ENCODE peak calls at places on chromosomes 2 and 18, in four cellular contexts. One of them, this sample, is unnamed.

GRCh38 chr2:46923011-46923669 is 7.5 kb upstream of the MCFD2 start:
- DNase-seq in K562: no peak
- DNase-seq in H1: no peak
- DNase-seq in GM12878: no peak
- DNase-seq in this sample: no peak

GRCh38 chr2:12493031-12493513 is 223.7 kb upstream of the TRIB2 start:
- DNase-seq in K562: peak
- DNase-seq in H1: no peak
- DNase-seq in GM12878: no peak
- DNase-seq in this sample: no peak

GRCh38 chr2:170848587-170848986 is 31.9 kb downstream of the GAD1 start:
- DNase-seq in K562: no peak
- DNase-seq in H1: no peak
- DNase-seq in GM12878: no peak
- DNase-seq in this sample: no peak

GRCh38 chr2:64679673-64680425 is 26.1 kb upstream of the SERTAD2 start:
- DNase-seq in K562: no peak
- DNase-seq in H1: no peak
- DNase-seq in GM12878: no peak
- DNase-seq in this sample: peak

GRCh38 chr2:64359892-64360657 is 93.9 kb upstream of the LGALSL start:
- DNase-seq in K562: peak
- DNase-seq in H1: no peak
- DNase-seq in GM12878: no peak
- DNase-seq in this sample: no peak

GRCh38 chr2:188315750-188316149 is 24.1 kb downstream of the GULP1 start:
- DNase-seq in K562: no peak
- DNase-seq in H1: no peak
- DNase-seq in GM12878: no peak
- DNase-seq in this sample: no peak

GRCh38 chr2:15834381-15835031 is 105.8 kb upstream of the MYCN start:
- DNase-seq in K562: no peak
- DNase-seq in H1: no peak
- DNase-seq in GM12878: no peak
- DNase-seq in this sample: no peak

GRCh38 chr2:126761256-126761980 is 105.5 kb downstream of the GYPC start:
- DNase-seq in K562: no peak
- DNase-seq in H1: no peak
- DNase-seq in GM12878: no peak
- DNase-seq in this sample: no peak

GRCh38 chr2:200615247-200615646 is 29.4 kb downstream of the AOX1 start:
- DNase-seq in K562: no peak
- DNase-seq in H1: no peak
- DNase-seq in GM12878: no peak
- DNase-seq in this sample: no peak

GRCh38 chr18:35110554-35111058 is 69.4 kb downstream of the MAPRE2 start:
- DNase-seq in K562: peak
- DNase-seq in H1: no peak
- DNase-seq in GM12878: no peak
- DNase-seq in this sample: no peak

GRCh38 chr18:69233465-69234054 is 167.1 kb upstream of the DOK6 start:
- DNase-seq in K562: no peak
- DNase-seq in H1: no peak
- DNase-seq in GM12878: no peak
- DNase-seq in this sample: no peak

GRCh38 chr2:113228351-113228750 is 50.4 kb downstream of the PAX8 start:
- DNase-seq in K562: no peak
- DNase-seq in H1: no peak
- DNase-seq in GM12878: no peak
- DNase-seq in this sample: no peak

GRCh38 chr18:28147674-28148171 is 29.2 kb downstream of the CDH2 start:
- DNase-seq in K562: no peak
- DNase-seq in H1: no peak
- DNase-seq in GM12878: no peak
- DNase-seq in this sample: no peak

GRCh38 chr2:153077311-153077710 is 358.9 kb downstream of the ARL6IP6 start:
- DNase-seq in K562: no peak
- DNase-seq in H1: no peak
- DNase-seq in GM12878: no peak
- DNase-seq in this sample: no peak

GRCh38 chr2:178863856-178864620 is 56.8 kb upstream of the TTN start:
- DNase-seq in K562: no peak
- DNase-seq in H1: no peak
- DNase-seq in GM12878: no peak
- DNase-seq in this sample: no peak

GRCh38 chr2:8433390-8433789 is 248.5 kb upstream of the ID2 start:
- DNase-seq in K562: no peak
- DNase-seq in H1: no peak
- DNase-seq in GM12878: no peak
- DNase-seq in this sample: no peak
- TF ChIP-seq NRF1 in K562: no peak
- TF ChIP-seq NRF1 in H1: no peak
- TF ChIP-seq NRF1 in GM12878: no peak
- TF ChIP-seq NRF1 in this sample: no peak

DNA sequence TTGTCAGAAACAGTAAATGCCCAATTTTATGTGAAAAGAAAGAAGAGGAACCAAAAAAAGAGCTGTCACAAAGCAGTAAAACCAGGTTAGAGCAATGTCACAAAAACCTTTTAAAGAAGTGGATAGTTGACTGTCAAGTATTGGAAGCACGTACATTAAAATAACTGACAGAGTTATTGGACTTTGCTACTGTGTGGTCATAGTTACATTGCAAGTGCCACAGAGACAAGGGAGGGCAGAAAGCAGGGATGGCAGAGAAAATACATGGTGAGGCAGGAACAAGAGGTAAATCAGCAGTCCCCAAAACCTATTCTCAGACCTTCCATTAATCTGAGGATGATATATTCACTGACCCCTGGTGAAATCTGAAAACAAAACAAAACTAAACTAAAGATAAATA is 116.3 kb downstream of the LRP1B start:
- DNase-seq in K562: no peak
- DNase-seq in H1: no peak
- DNase-seq in GM12878: no peak
- DNase-seq in this sample: no peak
- TF ChIP-seq NRF1 in K562: no peak
- TF ChIP-seq NRF1 in H1: no peak
- TF ChIP-seq NRF1 in GM12878: no peak
- TF ChIP-seq NRF1 in this sample: no peak

GRCh38 chr2:102093662-102094061 is 48.9 kb upstream of the IL1R1 start:
- DNase-seq in K562: no peak
- DNase-seq in H1: no peak
- DNase-seq in GM12878: no peak
- DNase-seq in this sample: no peak
- TF ChIP-seq NRF1 in K562: no peak
- TF ChIP-seq NRF1 in H1: no peak
- TF ChIP-seq NRF1 in GM12878: no peak
- TF ChIP-seq NRF1 in this sample: no peak

DNA sequence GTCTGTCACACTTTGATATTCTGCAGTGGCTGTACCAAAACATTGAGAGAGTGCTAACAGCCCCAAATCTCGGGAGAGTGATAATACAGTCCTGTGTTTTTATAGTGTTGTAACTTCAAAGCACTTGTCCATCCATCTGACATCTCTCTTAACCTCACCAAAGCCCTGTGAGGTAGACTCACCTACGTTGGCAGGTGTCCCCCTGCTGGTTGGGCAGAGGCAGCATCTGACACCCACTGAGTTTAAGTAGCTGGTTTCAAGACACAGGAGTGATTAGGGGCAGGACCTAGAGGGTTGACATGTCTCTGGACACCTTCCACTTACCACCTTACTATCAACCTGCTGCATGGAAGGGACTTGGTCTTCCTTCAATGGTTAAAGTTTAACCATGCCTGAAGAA is 22.9 kb downstream of the COLEC12 start:
- DNase-seq in K562: peak
- DNase-seq in H1: no peak
- DNase-seq in GM12878: no peak
- DNase-seq in this sample: no peak
- TF ChIP-seq NRF1 in K562: no peak
- TF ChIP-seq NRF1 in H1: no peak
- TF ChIP-seq NRF1 in GM12878: no peak
- TF ChIP-seq NRF1 in this sample: no peak

DNA sequence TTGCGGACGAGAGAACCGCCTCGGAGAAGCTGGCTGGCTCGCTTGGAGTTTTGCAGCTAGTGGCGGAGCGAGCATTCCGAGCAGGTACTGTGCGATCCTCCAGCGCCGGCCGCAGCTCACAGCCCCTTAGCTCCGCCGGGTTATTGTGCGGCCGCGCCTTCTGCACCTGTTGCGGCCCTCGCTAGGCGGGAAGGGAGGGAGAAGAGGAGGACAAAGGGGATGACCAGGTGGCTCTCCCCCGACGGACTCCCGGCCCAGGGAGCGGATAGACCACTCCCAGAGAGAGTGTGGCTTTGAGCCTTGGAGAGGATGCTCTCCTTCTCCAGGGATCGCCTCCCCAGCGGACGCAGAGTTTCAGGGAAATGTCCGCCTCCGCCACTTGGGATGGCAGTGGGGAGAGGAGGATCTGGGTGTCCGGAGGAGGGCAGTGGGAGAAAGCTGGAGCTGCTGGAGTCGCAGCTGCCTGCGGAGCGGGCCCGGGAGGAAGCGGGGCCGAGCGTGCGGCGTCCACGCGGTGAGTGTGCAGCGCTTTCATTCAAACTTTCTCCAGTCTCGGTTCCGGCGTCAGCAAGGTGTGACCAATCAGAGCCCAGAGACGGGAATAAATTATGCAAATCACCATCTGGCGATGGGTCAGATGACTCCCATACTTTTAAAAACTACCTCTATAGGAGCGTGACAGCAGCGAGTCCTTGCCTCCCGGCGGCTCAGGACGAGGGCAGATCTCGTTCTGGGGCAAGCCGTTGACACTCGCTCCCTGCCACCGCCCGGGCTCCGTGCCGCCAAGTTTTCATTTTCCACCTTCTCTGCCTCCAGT is at the start of gene LIPG:
- DNase-seq in K562: peak
- DNase-seq in H1: peak
- DNase-seq in GM12878: no peak
- DNase-seq in this sample: peak
- TF ChIP-seq NRF1 in K562: no peak
- TF ChIP-seq NRF1 in H1: no peak
- TF ChIP-seq NRF1 in GM12878: no peak
- TF ChIP-seq NRF1 in this sample: no peak

DNA sequence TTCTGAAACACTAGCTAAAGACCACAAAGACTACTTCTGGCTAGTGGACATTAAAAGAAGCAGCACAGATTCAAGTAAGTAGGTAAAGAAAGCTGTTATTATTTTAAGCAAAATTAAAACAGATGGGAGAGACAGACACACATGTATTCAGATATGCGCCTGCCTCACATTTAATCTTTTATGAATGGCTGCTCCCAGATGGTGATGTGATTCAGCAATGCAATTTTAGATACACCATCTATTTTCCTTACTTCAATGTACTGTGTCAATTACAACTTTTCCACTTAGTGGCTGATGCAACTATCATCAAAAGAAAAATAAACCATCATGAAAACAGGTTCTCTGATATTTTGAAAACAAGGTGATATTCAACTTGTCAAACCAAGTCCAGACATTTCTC is 133.0 kb upstream of the PGAP1 start:
- DNase-seq in K562: no peak
- DNase-seq in H1: no peak
- DNase-seq in GM12878: no peak
- DNase-seq in this sample: peak
- TF ChIP-seq NRF1 in K562: no peak
- TF ChIP-seq NRF1 in H1: no peak
- TF ChIP-seq NRF1 in GM12878: no peak
- TF ChIP-seq NRF1 in this sample: no peak